ENCODE peak calls at places on chromosomes 12 and 14, in seven cellular contexts. M is lower lobe of right lung, C is thoracic aorta, O is heart left ventricle, V is heart right ventricle, X is right atrium auricular region, L is upper lobe of right lung. F is an unnamed sample. For H3K4me1, the result is how much of the 10 kb centered on the place peaks cover.

GRCh38 chr12:52828156-52829090 is 5.7 kb downstream of the KRT79 start:
- DNase-seq in C (no peak), M (no peak), V (no peak), O (no peak), X (no peak), L (no peak), F (no peak)

GRCh38 chr14:68522510-68523325 is 270.1 kb downstream of the ZFP36L1 start:
- DNase-seq in O (no peak), C (no peak), V (no peak), M (no peak), L (no peak), X (peak), F (no peak)

GRCh38 chr12:114869091-114869834 is 185.3 kb upstream of the TBX3 start:
- DNase-seq in X (no peak), L (no peak), M (no peak), O (no peak), V (no peak), C (no peak), F (no peak)

GRCh38 chr12:106954462-106955376 is 988 bp upstream of the TMEM263 start:
- DNase-seq in L (peak), C (peak), M (peak), X (peak), V (peak), O (peak), F (no peak)

GRCh38 chr12:107655281-107656065 is 30.1 kb upstream of the PWP1 start:
- DNase-seq in O (no peak), L (no peak), C (no peak), M (no peak), V (no peak), X (no peak), F (no peak)

GRCh38 chr14:61527325-61528100 is 167.8 kb upstream of the HIF1A start:
- DNase-seq in L (no peak), O (no peak), M (no peak), C (no peak), X (no peak), V (no peak), F (peak)

GRCh38 chr14:77128414-77128891 is 13.1 kb downstream of the ZDHHC22 start:
- DNase-seq in C (no peak), X (no peak), O (no peak), M (no peak), L (no peak), V (no peak), F (no peak)

GRCh38 chr14:79415726-79416125 is 795.6 kb downstream of the DIO2 start:
- DNase-seq in M (no peak), C (no peak), O (no peak), X (no peak), V (no peak), L (no peak), F (no peak)

GRCh38 chr12:124136796-124137195 is 158.1 kb upstream of the RFLNA start:
- DNase-seq in X (no peak), L (no peak), M (no peak), O (no peak), V (no peak), C (no peak), F (no peak)

GRCh38 chr12:76608070-76608469 is 48.5 kb upstream of the OSBPL8 start:
- DNase-seq in C (no peak), O (no peak), V (no peak), L (no peak), M (no peak), X (no peak), F (no peak)

DNA sequence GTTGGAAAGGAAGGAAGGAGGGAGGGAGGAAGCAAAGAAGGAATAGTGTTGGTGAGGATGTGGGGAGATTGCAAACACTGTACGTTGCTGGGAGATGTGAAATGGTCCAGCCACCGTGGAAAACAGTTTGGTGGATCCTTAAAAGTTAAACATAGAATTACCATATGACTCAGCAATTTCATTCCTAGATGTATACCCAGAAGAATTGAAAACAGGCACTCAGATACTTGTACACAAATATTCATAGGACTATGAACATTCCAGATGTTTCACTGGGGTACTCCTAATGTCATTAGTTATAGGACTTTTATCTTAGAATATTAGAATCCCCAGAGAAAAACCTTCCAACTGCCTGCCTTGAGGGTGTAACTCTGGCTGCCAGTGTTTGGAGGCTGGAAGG is 94.8 kb downstream of the DNAI7 start:
- DNase-seq in M (no peak), O (no peak), V (no peak), X (no peak), L (no peak), C (no peak), F (no peak)
- H3K4me1 ChIP-seq in M (under half), O (under half), V (under half), X (under half), L (under half), C (under half), F (under half)

GRCh38 chr12:95213119-95213518 is 4.1 kb downstream of the FGD6 start:
- DNase-seq in M (no peak), L (no peak), C (no peak), O (no peak), X (no peak), V (no peak), F (no peak)

GRCh38 chr12:95212576-95212975 is 4.7 kb downstream of the FGD6 start:
- DNase-seq in M (no peak), C (no peak), V (no peak), L (no peak), X (no peak), O (no peak), F (no peak)

GRCh38 chr12:95214466-95214865 is 2.8 kb downstream of the FGD6 start:
- DNase-seq in L (no peak), C (no peak), M (no peak), V (no peak), O (no peak), X (no peak), F (no peak)

GRCh38 chr12:95215925-95216324 is 1.3 kb downstream of the FGD6 start:
- DNase-seq in V (no peak), C (no peak), L (no peak), X (no peak), O (no peak), M (no peak), F (no peak)

GRCh38 chr12:95213928-95214327 is 3.3 kb downstream of the FGD6 start:
- DNase-seq in O (no peak), X (no peak), L (no peak), C (no peak), V (no peak), M (no peak), F (no peak)
- H3K27ac ChIP-seq in O (no peak), X (no peak), L (no peak), C (no peak), V (no peak), M (no peak), F (no peak)

GRCh38 chr14:89955022-89955414 is 488 bp upstream of the EFCAB11 start:
- DNase-seq in L (no peak), O (no peak), C (no peak), V (no peak), M (no peak), X (no peak), F (no peak)
- H3K4me3 ChIP-seq in L (peak), O (peak), C (peak), V (peak), M (peak), X (peak), F (peak)

DNA sequence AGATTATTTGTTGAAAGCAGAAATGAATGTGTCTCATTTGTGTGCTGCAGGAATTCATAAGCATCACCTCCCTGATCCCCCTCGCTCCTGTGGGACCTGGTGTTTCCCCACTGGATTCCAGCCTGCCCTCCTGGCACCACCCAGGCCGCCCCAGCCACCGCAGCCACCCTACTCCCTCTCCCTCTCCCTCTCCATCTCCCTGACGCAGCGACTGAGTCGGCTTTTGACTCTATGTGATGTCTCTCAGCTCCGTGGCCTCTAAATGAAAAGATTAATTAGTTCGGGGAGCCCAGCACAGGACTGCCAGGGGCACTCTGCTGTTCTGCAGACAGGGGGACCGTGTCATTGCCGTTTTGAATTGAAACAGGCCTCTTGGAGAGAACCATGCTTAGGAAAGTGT is 157.7 kb upstream of the C14orf180 start:
- DNase-seq in V (no peak), M (no peak), L (no peak), C (no peak), O (no peak), X (peak), F (no peak)
- H3K4me1 ChIP-seq in V (under half), M (under half), L (under half), C (under half), O (under half), X (under half), F (under half)

GRCh38 chr12:117298191-117298590 is 63.2 kb downstream of the NOS1 start:
- DNase-seq in V (no peak), C (no peak), X (no peak), M (no peak), O (no peak), L (no peak), F (no peak)
- H3K27ac ChIP-seq in V (no peak), C (no peak), X (no peak), M (no peak), O (no peak), L (no peak), F (no peak)